ENCODE peak calls at places on chromosomes 13 and 19, in nine cellular contexts. V is thoracic aorta; D is AML-193; T is left colon; B is IMR-90; X is cardiac muscle cell; G is central memory CD4-positive, alpha-beta T cell; W is EH; Y is NCI-H510A. Q is an unnamed sample.

GRCh38 chr13:43307921-43308433 is 284.6 kb downstream of the DNAJC15 start:
- DNase-seq in V (peak), D (no peak), T (peak), B (peak), X (peak), G (no peak), W (peak), Y (peak), Q (peak)

GRCh38 chr13:36298535-36299068 is 988 bp upstream of the CCDC169 start:
- DNase-seq in V (no peak), D (no peak), T (no peak), B (no peak), X (no peak), G (no peak), W (no peak), Y (no peak), Q (no peak)

GRCh38 chr19:3687774-3688706 is 12.2 kb downstream of the PIP5K1C start:
- DNase-seq in V (no peak), D (no peak), T (peak), B (no peak), X (peak), G (peak), W (no peak), Y (peak), Q (no peak)

GRCh38 chr19:18293642-18294466 is 12.4 kb upstream of the JUND start:
- DNase-seq in V (no peak), D (no peak), T (no peak), B (no peak), X (no peak), G (no peak), W (no peak), Y (no peak), Q (no peak)

GRCh38 chr13:90485441-90485840 is 862.0 kb upstream of the MIR17HG start:
- DNase-seq in V (no peak), D (no peak), T (no peak), B (peak), X (no peak), G (no peak), W (peak), Y (no peak), Q (peak)

GRCh38 chr13:32471187-32471922 is 43.4 kb upstream of the N4BP2L1 start:
- DNase-seq in V (no peak), D (no peak), T (no peak), B (peak), X (peak), G (no peak), W (no peak), Y (no peak), Q (peak)

GRCh38 chr13:26460652-26461051 is 96.8 kb upstream of the WASF3 start:
- DNase-seq in V (no peak), D (no peak), T (no peak), B (peak), X (no peak), G (no peak), W (peak), Y (no peak), Q (peak)

GRCh38 chr13:76976488-76976887 is 15.4 kb upstream of the CLN5 start:
- DNase-seq in V (no peak), D (no peak), T (no peak), B (no peak), X (no peak), G (peak), W (peak), Y (no peak), Q (peak)

GRCh38 chr13:46062190-46062589 is 9.6 kb upstream of the ZC3H13 start:
- DNase-seq in V (no peak), D (no peak), T (no peak), B (peak), X (no peak), G (no peak), W (peak), Y (no peak), Q (peak)

GRCh38 chr19:6062274-6062673 is 48.0 kb downstream of the RFX2 start:
- DNase-seq in V (peak), D (peak), T (peak), B (no peak), X (no peak), G (peak), W (no peak), Y (no peak), Q (peak)

Q was measured in fibroblast of villous mesenchyme.